ENCODE peak calls at places on chromosomes 2 and 18, in seven cellular contexts. D is HEK293T, B is H1, W is K562, F is HepG2, P is GM12878, M is WTC11. Q is an unnamed sample.

GRCh38 chr2:118046628-118047210 is 32.8 kb upstream of the CCDC93 start:
- DNase-seq in P (no peak), W (no peak), D (peak), M (no peak), B (no peak), F (peak), Q (peak)

GRCh38 chr2:70988151-70988550 is 6.5 kb downstream of the TEX261 start:
- DNase-seq in D (no peak), P (no peak), F (no peak), M (no peak), B (no peak), W (no peak), Q (no peak)

GRCh38 chr2:140892429-140892828 is 1238.4 kb downstream of the LRP1B start:
- DNase-seq in F (no peak), P (no peak), M (no peak), B (no peak), D (no peak), W (no peak), Q (no peak)

GRCh38 chr18:74896390-74896991 is 298.8 kb downstream of the ZNF407 start:
- DNase-seq in F (peak), D (peak), B (peak), P (no peak), M (peak), W (no peak), Q (peak)

GRCh38 chr18:54263904-54264336 is 5.4 kb upstream of the POLI start:
- DNase-seq in D (no peak), F (peak), B (no peak), W (no peak), M (no peak), P (peak), Q (no peak)

GRCh38 chr18:27428716-27429475 is 243.8 kb upstream of the CHST9 start:
- DNase-seq in F (no peak), M (no peak), D (no peak), W (no peak), P (no peak), B (no peak), Q (no peak)

GRCh38 chr2:144267209-144267608 is 252.7 kb downstream of the ZEB2 start:
- DNase-seq in P (peak), B (no peak), D (no peak), F (no peak), M (no peak), W (no peak), Q (no peak)

GRCh38 chr2:144708641-144709040 is 188.7 kb upstream of the ZEB2 start:
- DNase-seq in M (no peak), D (no peak), B (no peak), F (no peak), P (no peak), W (no peak), Q (no peak)

GRCh38 chr2:153870308-153870707 is 1.4 kb upstream of the GALNT13 start:
- DNase-seq in M (no peak), B (no peak), W (no peak), P (no peak), D (peak), F (peak), Q (no peak)

GRCh38 chr2:24169031-24169430 is 5.8 kb upstream of the FAM228A start:
- DNase-seq in F (no peak), M (no peak), W (no peak), D (no peak), B (no peak), P (no peak), Q (no peak)

GRCh38 chr18:44682871-44683221 is 2.2 kb downstream of the SETBP1 start:
- DNase-seq in P (no peak), F (no peak), B (peak), D (no peak), M (peak), W (no peak), Q (no peak)

GRCh38 chr2:106602042-106602441 is 114.9 kb downstream of the CD8B2 start:
- DNase-seq in D (no peak), P (no peak), M (no peak), W (no peak), B (no peak), F (no peak), Q (no peak)

GRCh38 chr2:3405876-3406275 is 26.4 kb downstream of the TRAPPC12 start:
- DNase-seq in W (no peak), D (no peak), M (no peak), P (no peak), F (no peak), B (no peak), Q (no peak)

GRCh38 chr18:13502585-13502984 is 223.8 kb downstream of the FAM210A start:
- DNase-seq in W (no peak), P (no peak), D (no peak), B (no peak), F (no peak), M (no peak), Q (no peak)

GRCh38 chr2:222950886-222951285 is 90.0 kb downstream of the ACSL3 start:
- DNase-seq in B (no peak), F (no peak), M (no peak), D (no peak), P (no peak), W (no peak), Q (no peak)

GRCh38 chr18:7002107-7002506 is 115.5 kb downstream of the LAMA1 start:
- DNase-seq in P (no peak), F (no peak), D (no peak), M (peak), W (no peak), B (no peak), Q (no peak)
- TF ChIP-seq SP1 in P (no peak), F (no peak), D (no peak), M (no peak), W (no peak), B (no peak), Q (no peak)

GRCh38 chr2:47592381-47592780 is 189.4 kb downstream of the MSH2 start:
- DNase-seq in W (no peak), P (no peak), D (no peak), F (no peak), B (no peak), M (no peak), Q (no peak)
- TF ChIP-seq SP1 in W (no peak), P (no peak), D (no peak), F (no peak), B (no peak), M (no peak), Q (no peak)

GRCh38 chr2:164046040-164046439 is 310.2 kb upstream of the FIGN start:
- DNase-seq in P (no peak), M (no peak), W (no peak), D (no peak), B (no peak), F (peak), Q (no peak)
- TF ChIP-seq SP1 in P (no peak), M (no peak), W (no peak), D (no peak), B (no peak), F (no peak), Q (no peak)

GRCh38 chr2:23134726-23135125 is 250.3 kb upstream of the KLHL29 start:
- DNase-seq in P (no peak), M (no peak), F (no peak), W (no peak), B (no peak), D (no peak), Q (no peak)

GRCh38 chr2:23128684-23129292 is 256.2 kb upstream of the KLHL29 start:
- DNase-seq in D (no peak), P (no peak), M (no peak), W (no peak), B (no peak), F (no peak), Q (no peak)

GRCh38 chr2:23132000-23132399 is 253.0 kb upstream of the KLHL29 start:
- DNase-seq in B (no peak), W (no peak), P (no peak), D (no peak), F (no peak), M (no peak), Q (no peak)

GRCh38 chr2:23133196-23133595 is 251.8 kb upstream of the KLHL29 start:
- DNase-seq in P (no peak), F (no peak), D (no peak), W (no peak), B (no peak), M (no peak), Q (no peak)

GRCh38 chr2:23131066-23131575 is 253.9 kb upstream of the KLHL29 start:
- DNase-seq in D (no peak), P (no peak), B (no peak), F (no peak), M (no peak), W (no peak), Q (no peak)
- TF ChIP-seq SP1 in D (no peak), P (no peak), B (no peak), F (no peak), M (no peak), W (no peak), Q (no peak)

GRCh38 chr2:112541315-112542122 is 746 bp upstream of the POLR1B start:
- DNase-seq in D (peak), W (no peak), M (peak), P (peak), F (no peak), B (peak), Q (no peak)
- TF ChIP-seq SP1 in D (no peak), W (no peak), M (no peak), P (no peak), F (no peak), B (no peak), Q (peak)

DNA sequence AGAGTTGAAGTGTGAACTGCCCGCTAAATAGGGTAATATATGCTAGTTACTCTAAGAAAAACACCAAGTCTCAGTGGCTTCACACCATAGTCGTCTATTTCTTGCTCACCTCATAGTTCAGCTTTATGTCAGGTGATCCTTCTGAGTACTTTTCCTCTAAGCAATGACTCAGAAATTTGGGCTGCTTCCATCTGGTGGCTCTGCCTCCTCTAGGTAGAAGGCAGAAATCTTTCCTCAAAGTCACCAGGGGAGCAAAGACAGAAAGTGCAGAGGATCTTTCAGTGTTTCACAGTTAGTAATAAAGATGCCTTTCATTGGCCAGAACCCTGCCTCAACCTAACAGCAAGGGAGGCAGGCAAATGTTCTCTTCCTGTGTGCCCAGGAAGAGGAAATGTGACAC is 17.3 kb downstream of the CDH20 start:
- DNase-seq in W (no peak), M (no peak), D (no peak), B (no peak), F (no peak), P (no peak), Q (no peak)
- TF ChIP-seq SP1 in W (no peak), M (no peak), D (no peak), B (no peak), F (no peak), P (no peak), Q (no peak)